ENCODE peak calls at places on chromosome 5, in four cellular contexts. One of them, this sample, is unnamed.

GRCh38 chr5:61805101-61805500 is 473.0 kb downstream of the ZSWIM6 start:
- DNase-seq in fibroblast of mammary gland: peak
- DNase-seq in epithelial cell of esophagus: peak
- DNase-seq in SK-N-MC: no peak
- DNase-seq in this sample: peak

GRCh38 chr5:64165500-64166200 is at the start of gene RNF180:
- DNase-seq in fibroblast of mammary gland: peak
- DNase-seq in epithelial cell of esophagus: peak
- DNase-seq in SK-N-MC: no peak
- DNase-seq in this sample: peak

GRCh38 chr5:142215915-142216681 is 107.5 kb downstream of the NDFIP1 start:
- DNase-seq in fibroblast of mammary gland: peak
- DNase-seq in epithelial cell of esophagus: peak
- DNase-seq in SK-N-MC: peak
- DNase-seq in this sample: peak

GRCh38 chr5:150112211-150113046 is 26.1 kb upstream of the CSF1R start:
- DNase-seq in fibroblast of mammary gland: peak
- DNase-seq in epithelial cell of esophagus: peak
- DNase-seq in SK-N-MC: no peak
- DNase-seq in this sample: peak

GRCh38 chr5:83265318-83265717 is 188.0 kb downstream of the XRCC4 start:
- DNase-seq in fibroblast of mammary gland: no peak
- DNase-seq in epithelial cell of esophagus: no peak
- DNase-seq in SK-N-MC: no peak
- DNase-seq in this sample: no peak

GRCh38 chr5:90096415-90097081 is 313.0 kb downstream of the CETN3 start:
- DNase-seq in fibroblast of mammary gland: peak
- DNase-seq in epithelial cell of esophagus: peak
- DNase-seq in SK-N-MC: no peak
- DNase-seq in this sample: peak

GRCh38 chr5:57455511-57455910 is 27.1 kb downstream of the ACTBL2 start:
- DNase-seq in fibroblast of mammary gland: no peak
- DNase-seq in epithelial cell of esophagus: no peak
- DNase-seq in SK-N-MC: no peak
- DNase-seq in this sample: no peak

GRCh38 chr5:51559390-51559789 is 176.1 kb downstream of the ISL1 start:
- DNase-seq in fibroblast of mammary gland: no peak
- DNase-seq in epithelial cell of esophagus: no peak
- DNase-seq in SK-N-MC: no peak
- DNase-seq in this sample: no peak

GRCh38 chr5:74682636-74683035 is 2.4 kb upstream of the HEXB start:
- DNase-seq in fibroblast of mammary gland: no peak
- DNase-seq in epithelial cell of esophagus: peak
- DNase-seq in SK-N-MC: no peak
- DNase-seq in this sample: no peak

GRCh38 chr5:55316842-55317241 is 9.1 kb downstream of the MTREX start:
- DNase-seq in fibroblast of mammary gland: no peak
- DNase-seq in epithelial cell of esophagus: no peak
- DNase-seq in SK-N-MC: no peak
- DNase-seq in this sample: no peak

GRCh38 chr5:15009420-15009819 is 137.8 kb upstream of the ANKH start:
- DNase-seq in fibroblast of mammary gland: peak
- DNase-seq in epithelial cell of esophagus: peak
- DNase-seq in SK-N-MC: no peak
- DNase-seq in this sample: peak

GRCh38 chr5:178113141-178113787 is at the start of gene N4BP3:
- DNase-seq in fibroblast of mammary gland: peak
- DNase-seq in epithelial cell of esophagus: peak
- DNase-seq in SK-N-MC: no peak
- DNase-seq in this sample: peak

GRCh38 chr5:133519191-133519590 is 93.2 kb downstream of the FSTL4 start:
- DNase-seq in fibroblast of mammary gland: no peak
- DNase-seq in epithelial cell of esophagus: no peak
- DNase-seq in SK-N-MC: no peak
- DNase-seq in this sample: no peak

GRCh38 chr5:126686451-126687126 is 85.8 kb downstream of the PHAX start:
- DNase-seq in fibroblast of mammary gland: no peak
- DNase-seq in epithelial cell of esophagus: no peak
- DNase-seq in SK-N-MC: no peak
- DNase-seq in this sample: no peak

GRCh38 chr5:53779541-53779981 is 219.1 kb downstream of the NDUFS4 start:
- DNase-seq in fibroblast of mammary gland: peak
- DNase-seq in epithelial cell of esophagus: peak
- DNase-seq in SK-N-MC: no peak
- DNase-seq in this sample: peak

GRCh38 chr5:180010636-180011035 is 60.9 kb downstream of the RNF130 start:
- DNase-seq in fibroblast of mammary gland: no peak
- DNase-seq in epithelial cell of esophagus: no peak
- DNase-seq in SK-N-MC: no peak
- DNase-seq in this sample: no peak

GRCh38 chr5:156406023-156406422 is 79.1 kb downstream of the SGCD start:
- DNase-seq in fibroblast of mammary gland: no peak
- DNase-seq in epithelial cell of esophagus: no peak
- DNase-seq in SK-N-MC: no peak
- DNase-seq in this sample: no peak

GRCh38 chr5:181207214-181207959 is 2.4 kb upstream of the TRIM7 start:
- DNase-seq in fibroblast of mammary gland: peak
- DNase-seq in epithelial cell of esophagus: peak
- DNase-seq in SK-N-MC: peak
- DNase-seq in this sample: peak

GRCh38 chr5:59725393-59725768 is 168.1 kb downstream of the PDE4D start:
- DNase-seq in fibroblast of mammary gland: peak
- DNase-seq in epithelial cell of esophagus: no peak
- DNase-seq in SK-N-MC: no peak
- DNase-seq in this sample: no peak

GRCh38 chr5:9045946-9046345 is 499.9 kb downstream of the SEMA5A start:
- DNase-seq in fibroblast of mammary gland: no peak
- DNase-seq in epithelial cell of esophagus: no peak
- DNase-seq in SK-N-MC: no peak
- DNase-seq in this sample: no peak

DNA sequence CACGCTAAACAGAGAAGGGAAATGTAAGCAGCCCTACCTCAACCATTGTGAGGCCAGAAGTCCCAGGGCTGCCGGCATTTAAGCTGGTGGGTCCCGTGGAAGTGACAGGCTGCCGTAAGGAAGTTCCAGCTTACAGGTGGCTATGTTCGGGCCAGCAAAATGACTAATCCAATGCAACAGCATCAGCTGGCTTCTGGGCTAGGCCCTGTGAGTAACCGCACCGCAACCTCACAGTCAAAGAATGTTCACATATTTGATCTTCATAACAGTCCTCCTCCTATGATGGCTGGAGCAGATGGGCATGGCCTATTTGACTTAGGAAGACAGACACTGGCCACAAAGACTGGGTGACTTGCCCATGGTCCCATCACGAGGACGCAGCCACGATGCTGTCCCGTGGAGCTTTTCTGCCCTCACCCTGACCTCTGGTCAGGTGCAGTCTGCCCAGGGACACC is 88.2 kb downstream of the LIFR start:
- DNase-seq in fibroblast of mammary gland: peak
- DNase-seq in epithelial cell of esophagus: peak
- DNase-seq in SK-N-MC: no peak
- DNase-seq in this sample: peak
- H3K4me3 ChIP-seq in fibroblast of mammary gland: no peak
- H3K4me3 ChIP-seq in epithelial cell of esophagus: no peak
- H3K4me3 ChIP-seq in SK-N-MC: no peak
- H3K4me3 ChIP-seq in this sample: no peak

DNA sequence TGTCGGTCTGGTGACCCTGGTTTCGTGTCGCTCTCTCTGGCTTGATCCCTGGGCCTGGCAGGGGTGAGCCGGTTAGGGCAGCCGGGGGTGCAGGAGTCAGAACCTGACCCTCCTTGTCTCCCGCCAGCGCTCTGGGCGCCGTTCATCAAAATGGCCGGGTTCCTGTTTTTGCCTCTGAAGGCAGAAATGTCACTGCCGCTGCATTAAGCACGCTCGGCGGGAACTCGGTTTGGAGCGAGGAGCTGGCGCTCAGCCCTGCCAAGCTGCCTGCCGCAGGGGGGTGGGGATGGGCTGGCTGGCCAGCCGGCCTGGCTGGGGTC is 63.7 kb downstream of the CXXC5 start:
- DNase-seq in fibroblast of mammary gland: no peak
- DNase-seq in epithelial cell of esophagus: no peak
- DNase-seq in SK-N-MC: no peak
- DNase-seq in this sample: no peak
- H3K4me3 ChIP-seq in fibroblast of mammary gland: no peak
- H3K4me3 ChIP-seq in epithelial cell of esophagus: peak
- H3K4me3 ChIP-seq in SK-N-MC: peak
- H3K4me3 ChIP-seq in this sample: no peak

GRCh38 chr5:148809781-148810524 is 16.5 kb upstream of the ADRB2 start:
- DNase-seq in fibroblast of mammary gland: no peak
- DNase-seq in epithelial cell of esophagus: no peak
- DNase-seq in SK-N-MC: no peak
- DNase-seq in this sample: no peak
- H3K4me3 ChIP-seq in fibroblast of mammary gland: no peak
- H3K4me3 ChIP-seq in epithelial cell of esophagus: no peak
- H3K4me3 ChIP-seq in SK-N-MC: peak
- H3K4me3 ChIP-seq in this sample: peak

GRCh38 chr5:112293587-112293986 is 125.5 kb downstream of the EPB41L4A start:
- DNase-seq in fibroblast of mammary gland: no peak
- DNase-seq in epithelial cell of esophagus: no peak
- DNase-seq in SK-N-MC: no peak
- DNase-seq in this sample: no peak
- H3K4me3 ChIP-seq in fibroblast of mammary gland: no peak
- H3K4me3 ChIP-seq in epithelial cell of esophagus: no peak
- H3K4me3 ChIP-seq in SK-N-MC: no peak
- H3K4me3 ChIP-seq in this sample: no peak

GRCh38 chr5:111930407-111930806 is 173.4 kb upstream of the NREP start:
- DNase-seq in fibroblast of mammary gland: peak
- DNase-seq in epithelial cell of esophagus: peak
- DNase-seq in SK-N-MC: no peak
- DNase-seq in this sample: no peak
- H3K4me3 ChIP-seq in fibroblast of mammary gland: no peak
- H3K4me3 ChIP-seq in epithelial cell of esophagus: no peak
- H3K4me3 ChIP-seq in SK-N-MC: no peak
- H3K4me3 ChIP-seq in this sample: no peak

GRCh38 chr5:204462-204861 is 13.2 kb downstream of the LRRC14B start:
- DNase-seq in fibroblast of mammary gland: no peak
- DNase-seq in epithelial cell of esophagus: no peak
- DNase-seq in SK-N-MC: no peak
- DNase-seq in this sample: no peak

GRCh38 chr5:207599-207998 is 10.4 kb downstream of the CCDC127 start:
- DNase-seq in fibroblast of mammary gland: peak
- DNase-seq in epithelial cell of esophagus: no peak
- DNase-seq in SK-N-MC: no peak
- DNase-seq in this sample: no peak

GRCh38 chr5:206927-207536 is 10.9 kb downstream of the CCDC127 start:
- DNase-seq in fibroblast of mammary gland: no peak
- DNase-seq in epithelial cell of esophagus: no peak
- DNase-seq in SK-N-MC: no peak
- DNase-seq in this sample: no peak

GRCh38 chr5:204966-205670 is 12.8 kb downstream of the CCDC127 start:
- DNase-seq in fibroblast of mammary gland: no peak
- DNase-seq in epithelial cell of esophagus: no peak
- DNase-seq in SK-N-MC: no peak
- DNase-seq in this sample: no peak

DNA sequence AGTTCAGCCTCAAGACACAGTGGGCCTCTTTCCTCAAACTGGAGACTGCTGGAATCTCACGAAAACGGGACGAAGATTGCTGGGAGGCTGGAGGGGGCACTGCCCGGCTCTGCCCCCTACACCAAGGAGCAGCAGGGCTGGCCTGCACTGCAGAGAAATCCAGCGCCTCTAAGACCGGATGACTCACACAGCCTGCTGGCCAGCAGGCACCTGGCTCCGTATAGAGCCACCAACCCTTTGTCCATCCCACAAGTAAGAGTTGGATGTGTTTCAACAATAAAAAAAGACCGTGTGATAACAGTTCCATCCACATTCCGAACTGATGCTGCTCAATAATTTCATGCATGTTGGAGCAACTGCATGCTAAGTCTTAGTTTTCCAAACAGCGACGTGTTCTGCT is 11.5 kb downstream of the CCDC127 start:
- DNase-seq in fibroblast of mammary gland: peak
- DNase-seq in epithelial cell of esophagus: no peak
- DNase-seq in SK-N-MC: no peak
- DNase-seq in this sample: peak
- H3K4me3 ChIP-seq in fibroblast of mammary gland: no peak
- H3K4me3 ChIP-seq in epithelial cell of esophagus: no peak
- H3K4me3 ChIP-seq in SK-N-MC: no peak
- H3K4me3 ChIP-seq in this sample: no peak

GRCh38 chr5:10580531-10581423 is 16.9 kb downstream of the ANKRD33B start:
- DNase-seq in fibroblast of mammary gland: no peak
- DNase-seq in epithelial cell of esophagus: no peak
- DNase-seq in SK-N-MC: no peak
- DNase-seq in this sample: no peak
- H3K4me3 ChIP-seq in fibroblast of mammary gland: no peak
- H3K4me3 ChIP-seq in epithelial cell of esophagus: no peak
- H3K4me3 ChIP-seq in SK-N-MC: no peak
- H3K4me3 ChIP-seq in this sample: no peak

GRCh38 chr5:172448999-172449398 is 5.3 kb downstream of the SH3PXD2B start:
- DNase-seq in fibroblast of mammary gland: no peak
- DNase-seq in epithelial cell of esophagus: no peak
- DNase-seq in SK-N-MC: no peak
- DNase-seq in this sample: no peak

GRCh38 chr5:172445866-172446265 is 8.5 kb downstream of the SH3PXD2B start:
- DNase-seq in fibroblast of mammary gland: no peak
- DNase-seq in epithelial cell of esophagus: no peak
- DNase-seq in SK-N-MC: no peak
- DNase-seq in this sample: no peak

GRCh38 chr5:172446336-172447051 is 7.8 kb downstream of the SH3PXD2B start:
- DNase-seq in fibroblast of mammary gland: peak
- DNase-seq in epithelial cell of esophagus: no peak
- DNase-seq in SK-N-MC: no peak
- DNase-seq in this sample: no peak

GRCh38 chr5:172450453-172450852 is 3.9 kb downstream of the SH3PXD2B start:
- DNase-seq in fibroblast of mammary gland: no peak
- DNase-seq in epithelial cell of esophagus: no peak
- DNase-seq in SK-N-MC: no peak
- DNase-seq in this sample: no peak

GRCh38 chr5:172447646-172448365 is 6.5 kb downstream of the SH3PXD2B start:
- DNase-seq in fibroblast of mammary gland: no peak
- DNase-seq in epithelial cell of esophagus: no peak
- DNase-seq in SK-N-MC: no peak
- DNase-seq in this sample: no peak
- H3K4me3 ChIP-seq in fibroblast of mammary gland: no peak
- H3K4me3 ChIP-seq in epithelial cell of esophagus: no peak
- H3K4me3 ChIP-seq in SK-N-MC: no peak
- H3K4me3 ChIP-seq in this sample: no peak

DNA sequence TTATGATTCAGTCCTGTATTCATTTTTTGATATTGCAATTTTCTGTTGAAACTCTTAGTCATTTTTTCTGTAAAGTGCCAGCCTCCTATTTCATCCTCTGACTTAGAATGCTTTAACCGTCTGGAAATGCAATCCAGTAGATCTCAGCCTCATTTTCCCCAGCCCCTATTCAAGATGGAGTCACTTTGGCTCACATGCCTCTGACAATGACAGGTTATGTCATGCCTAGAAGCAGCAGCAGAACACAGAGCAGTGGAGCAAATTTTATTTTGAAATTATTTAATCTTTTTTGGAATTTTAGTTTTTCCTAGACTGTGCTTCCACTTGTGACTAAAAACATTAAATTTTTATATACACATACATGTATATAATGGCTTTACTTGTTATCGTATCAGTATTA is 1053.2 kb downstream of the TAF11L14 start:
- DNase-seq in fibroblast of mammary gland: no peak
- DNase-seq in epithelial cell of esophagus: no peak
- DNase-seq in SK-N-MC: no peak
- DNase-seq in this sample: no peak
- H3K4me3 ChIP-seq in fibroblast of mammary gland: no peak
- H3K4me3 ChIP-seq in epithelial cell of esophagus: no peak
- H3K4me3 ChIP-seq in SK-N-MC: no peak
- H3K4me3 ChIP-seq in this sample: no peak

GRCh38 chr5:132081458-132081857 is 7.9 kb downstream of the CSF2 start:
- DNase-seq in fibroblast of mammary gland: no peak
- DNase-seq in epithelial cell of esophagus: no peak
- DNase-seq in SK-N-MC: no peak
- DNase-seq in this sample: no peak
- H3K4me3 ChIP-seq in fibroblast of mammary gland: no peak
- H3K4me3 ChIP-seq in epithelial cell of esophagus: no peak
- H3K4me3 ChIP-seq in SK-N-MC: no peak
- H3K4me3 ChIP-seq in this sample: no peak